ENCODE peak calls at places on chromosomes 4 and X, in ten cellular contexts. F is NCI-H1694, L is 8988T, P is Daoy, B is T1000, C is tibial nerve, V is NCI-H2107, S is heart right ventricle, K is NCI-H1105, R is osteocyte. Y is an unnamed sample.

GRCh38 chrX:140918398-140919043 is 83.9 kb upstream of the SPANXB1 start:
- DNase-seq in B (peak), S (no peak), V (peak), R (no peak), P (peak), C (no peak), L (no peak), K (peak), F (peak), Y (peak)

GRCh38 chrX:113400193-113400704 is 559.6 kb upstream of the AMOT start:
- DNase-seq in B (no peak), F (no peak), S (no peak), P (no peak), L (no peak), R (no peak), V (no peak), C (no peak), K (no peak), Y (no peak)

GRCh38 chr4:52704133-52704532 is 45.0 kb upstream of the USP46 start:
- DNase-seq in P (no peak), F (peak), B (no peak), R (no peak), C (no peak), S (no peak), V (no peak), K (peak), L (no peak), Y (no peak)

GRCh38 chr4:104394409-104394813 is 100.3 kb downstream of the CXXC4 start:
- DNase-seq in K (no peak), P (no peak), B (no peak), F (peak), R (no peak), C (no peak), S (peak), L (no peak), V (no peak), Y (no peak)

GRCh38 chrX:74492720-74493201 is 71.5 kb downstream of the SLC16A2 start:
- DNase-seq in S (no peak), B (peak), V (no peak), P (peak), L (no peak), K (peak), F (peak), R (no peak), C (no peak), Y (no peak)

GRCh38 chr4:3411676-3412075 is 30.1 kb upstream of the HGFAC start:
- DNase-seq in V (no peak), K (no peak), B (no peak), S (peak), F (no peak), P (no peak), C (no peak), L (no peak), R (no peak), Y (no peak)

GRCh38 chr4:47337893-47338292 is 125.6 kb downstream of the COMMD8 start:
- DNase-seq in R (no peak), B (no peak), F (no peak), C (no peak), S (no peak), L (no peak), V (no peak), P (no peak), K (no peak), Y (no peak)

GRCh38 chrX:19514791-19515614 is at the start of gene MAP3K15:
- DNase-seq in S (peak), P (peak), F (no peak), K (no peak), C (no peak), V (no peak), L (peak), B (no peak), R (no peak), Y (no peak)

GRCh38 chrX:57516491-57516890 is 75.3 kb upstream of the ZXDB start:
- DNase-seq in R (no peak), P (no peak), B (no peak), V (no peak), C (no peak), K (no peak), S (no peak), F (no peak), L (no peak), Y (no peak)

GRCh38 chr4:55561884-55562283 is 15.2 kb upstream of the CLOCK start:
- DNase-seq in K (no peak), S (no peak), L (no peak), B (no peak), C (no peak), V (no peak), F (no peak), R (no peak), P (no peak), Y (no peak)

GRCh38 chrX:42392846-42393245 is 385.1 kb downstream of the PPP1R2C start:
- DNase-seq in K (no peak), P (no peak), S (no peak), F (no peak), C (no peak), B (no peak), R (no peak), V (no peak), L (no peak), Y (no peak)

GRCh38 chrX:16843208-16843909 is 26.8 kb downstream of the RBBP7 start:
- DNase-seq in B (no peak), P (no peak), K (no peak), F (no peak), V (no peak), L (no peak), S (no peak), C (no peak), R (no peak), Y (no peak)

GRCh38 chrX:9942086-9942485 is 25.1 kb upstream of the CLDN34 start:
- DNase-seq in R (no peak), F (no peak), L (no peak), V (no peak), B (no peak), C (no peak), P (no peak), K (no peak), S (no peak), Y (no peak)

GRCh38 chr4:155657169-155657568 is 9.5 kb upstream of the GUCY1A1 start:
- DNase-seq in P (no peak), R (no peak), V (no peak), L (no peak), F (no peak), K (no peak), B (no peak), S (no peak), C (no peak), Y (no peak)

GRCh38 chr4:56414135-56414675 is 21.2 kb downstream of the PPAT start:
- DNase-seq in R (no peak), B (no peak), C (no peak), L (no peak), P (peak), K (no peak), V (no peak), F (no peak), S (no peak), Y (no peak)

GRCh38 chr4:71814433-71814832 is 30.6 kb upstream of the GC start:
- DNase-seq in S (no peak), V (no peak), B (no peak), L (no peak), K (no peak), R (no peak), F (no peak), C (no peak), P (no peak), Y (no peak)

GRCh38 chr4:25993564-25994185 is 79.7 kb downstream of the SMIM20 start:
- DNase-seq in V (no peak), S (peak), K (no peak), F (no peak), P (peak), L (peak), C (no peak), B (no peak), R (no peak), Y (no peak)

GRCh38 chrX:13357925-13358324 is 38.1 kb upstream of the ATXN3L start:
- DNase-seq in B (no peak), V (peak), P (no peak), L (no peak), C (no peak), R (no peak), S (no peak), K (peak), F (no peak), Y (no peak)

GRCh38 chr4:125313497-125313896 is 1.3 kb upstream of the FAT4 start:
- DNase-seq in C (peak), V (peak), L (no peak), S (no peak), R (no peak), P (peak), K (peak), B (peak), F (peak), Y (peak)

GRCh38 chr4:75741027-75741426 is 16.6 kb downstream of the USO1 start:
- DNase-seq in B (no peak), V (no peak), S (no peak), F (no peak), K (no peak), P (no peak), C (no peak), L (no peak), R (no peak), Y (no peak)

GRCh38 chrX:72540318-72540717 is 32.3 kb downstream of the HDAC8 start:
- DNase-seq in K (no peak), P (no peak), B (no peak), F (peak), S (no peak), R (no peak), V (peak), L (no peak), C (no peak), Y (no peak)

GRCh38 chr4:14924945-14925344 is 77.3 kb upstream of the CPEB2 start:
- DNase-seq in P (no peak), S (no peak), L (no peak), F (no peak), R (no peak), V (no peak), C (no peak), K (no peak), B (no peak), Y (no peak)

GRCh38 chr4:156946508-156947197 is 24.9 kb downstream of the PDGFC start:
- DNase-seq in L (no peak), V (no peak), S (no peak), K (no peak), F (no peak), C (peak), P (peak), R (no peak), B (peak), Y (no peak)

GRCh38 chrX:115562492-115562872 is 1.5 kb downstream of the PLS3 start:
- DNase-seq in B (no peak), S (no peak), R (no peak), P (peak), F (no peak), L (no peak), C (no peak), V (no peak), K (no peak), Y (no peak)

GRCh38 chr4:24413311-24413784 is 171.0 kb downstream of the DHX15 start:
- DNase-seq in S (no peak), R (no peak), C (no peak), F (no peak), L (no peak), B (no peak), K (no peak), V (no peak), P (peak), Y (no peak)

GRCh38 chr4:128393111-128393704 is 105.6 kb upstream of the PGRMC2 start:
- DNase-seq in B (no peak), F (no peak), C (no peak), V (no peak), S (peak), K (peak), P (peak), R (no peak), L (no peak), Y (no peak)

GRCh38 chr4:157220026-157220881 is at the start of gene GRIA2:
- DNase-seq in C (no peak), B (peak), S (peak), L (no peak), R (peak), K (peak), P (peak), F (peak), V (no peak), Y (no peak)

GRCh38 chr4:185839204-185839712 is 27.3 kb upstream of the SORBS2 start:
- DNase-seq in V (no peak), R (peak), L (peak), P (peak), C (peak), K (no peak), F (no peak), S (peak), B (peak), Y (no peak)

Y was measured in T-helper 1 cell.